ENCODE peak calls at places on chromosomes 7 and 10, in four cellular contexts. One of them, this sample, is unnamed.

GRCh38 chr7:126635545-126635944 is 617.2 kb downstream of the GRM8 start:
- DNase-seq in ovary: no peak
- DNase-seq in body of pancreas: no peak
- DNase-seq in right atrium auricular region: no peak
- DNase-seq in this sample: no peak

GRCh38 chr7:90229728-90230127 is 15.2 kb upstream of the CFAP69 start:
- DNase-seq in ovary: no peak
- DNase-seq in right atrium auricular region: no peak
- DNase-seq in body of pancreas: no peak
- DNase-seq in this sample: no peak

GRCh38 chr7:380226-380550 is 90.2 kb downstream of the FOXL3 start:
- DNase-seq in body of pancreas: no peak
- DNase-seq in right atrium auricular region: no peak
- DNase-seq in ovary: no peak
- DNase-seq in this sample: peak

GRCh38 chr10:93752761-93753160 is 5.0 kb upstream of the LGI1 start:
- DNase-seq in right atrium auricular region: no peak
- DNase-seq in body of pancreas: no peak
- DNase-seq in ovary: no peak
- DNase-seq in this sample: no peak

GRCh38 chr7:151174246-151175046 is 7.0 kb upstream of the GBX1 start:
- DNase-seq in body of pancreas: no peak
- DNase-seq in right atrium auricular region: no peak
- DNase-seq in ovary: peak
- DNase-seq in this sample: no peak

GRCh38 chr7:14377646-14378266 is 388.3 kb upstream of the ETV1 start:
- DNase-seq in ovary: no peak
- DNase-seq in right atrium auricular region: no peak
- DNase-seq in body of pancreas: no peak
- DNase-seq in this sample: no peak

GRCh38 chr10:32326119-32326518 is 20.8 kb downstream of the EPC1 start:
- DNase-seq in body of pancreas: no peak
- DNase-seq in ovary: no peak
- DNase-seq in right atrium auricular region: no peak
- DNase-seq in this sample: peak

GRCh38 chr7:150799741-150800575 is at the start of gene TMEM176B:
- DNase-seq in right atrium auricular region: no peak
- DNase-seq in body of pancreas: no peak
- DNase-seq in ovary: peak
- DNase-seq in this sample: no peak

GRCh38 chr7:159147687-159148086 is 3.0 kb upstream of the VIPR2 start:
- DNase-seq in ovary: no peak
- DNase-seq in right atrium auricular region: no peak
- DNase-seq in body of pancreas: no peak
- DNase-seq in this sample: no peak

GRCh38 chr7:118222591-118222990 is 1.9 kb upstream of the ANKRD7 start:
- DNase-seq in body of pancreas: no peak
- DNase-seq in right atrium auricular region: no peak
- DNase-seq in ovary: no peak
- DNase-seq in this sample: no peak

GRCh38 chr10:44860811-44861751 is 50.1 kb upstream of the TMEM72 start:
- DNase-seq in right atrium auricular region: peak
- DNase-seq in body of pancreas: no peak
- DNase-seq in ovary: no peak
- DNase-seq in this sample: no peak

GRCh38 chr7:37832194-37832593 is 16.2 kb upstream of the NME8 start:
- DNase-seq in right atrium auricular region: peak
- DNase-seq in ovary: peak
- DNase-seq in body of pancreas: peak
- DNase-seq in this sample: peak

GRCh38 chr10:436911-437665 is 252.4 kb downstream of the DIP2C start:
- DNase-seq in right atrium auricular region: no peak
- DNase-seq in body of pancreas: no peak
- DNase-seq in ovary: no peak
- DNase-seq in this sample: no peak

GRCh38 chr7:43750016-43750887 is 8.2 kb upstream of the BLVRA start:
- DNase-seq in right atrium auricular region: no peak
- DNase-seq in ovary: peak
- DNase-seq in body of pancreas: no peak
- DNase-seq in this sample: no peak

GRCh38 chr7:150450491-150450992 is at the start of gene GIMAP8:
- DNase-seq in body of pancreas: no peak
- DNase-seq in right atrium auricular region: peak
- DNase-seq in ovary: no peak
- DNase-seq in this sample: peak

GRCh38 chr7:122307228-122307619 is 2.7 kb upstream of the FEZF1 start:
- DNase-seq in right atrium auricular region: no peak
- DNase-seq in body of pancreas: no peak
- DNase-seq in ovary: no peak
- DNase-seq in this sample: no peak

GRCh38 chr7:101300465-101301376 is 20.9 kb downstream of the IFT22 start:
- DNase-seq in ovary: no peak
- DNase-seq in right atrium auricular region: no peak
- DNase-seq in body of pancreas: no peak
- DNase-seq in this sample: no peak
- H3K4me3 ChIP-seq in ovary: no peak
- H3K4me3 ChIP-seq in right atrium auricular region: no peak
- H3K4me3 ChIP-seq in body of pancreas: no peak
- H3K4me3 ChIP-seq in this sample: no peak

GRCh38 chr10:132407846-132408278 is 10.9 kb downstream of the PWWP2B start:
- DNase-seq in right atrium auricular region: no peak
- DNase-seq in body of pancreas: peak
- DNase-seq in ovary: peak
- DNase-seq in this sample: no peak
- TF ChIP-seq CTCF in right atrium auricular region: no peak
- TF ChIP-seq CTCF in body of pancreas: no peak
- TF ChIP-seq CTCF in ovary: no peak
- TF ChIP-seq CTCF in this sample: no peak

GRCh38 chr7:30910369-30911073 is 1.1 kb upstream of the AQP1 start:
- DNase-seq in ovary: no peak
- DNase-seq in right atrium auricular region: no peak
- DNase-seq in body of pancreas: no peak
- DNase-seq in this sample: no peak

GRCh38 chr7:30912021-30912420 is 368 bp downstream of the AQP1 start:
- DNase-seq in right atrium auricular region: no peak
- DNase-seq in ovary: no peak
- DNase-seq in body of pancreas: no peak
- DNase-seq in this sample: no peak

GRCh38 chr7:30911561-30911969 is at the start of gene AQP1:
- DNase-seq in right atrium auricular region: peak
- DNase-seq in body of pancreas: peak
- DNase-seq in ovary: peak
- DNase-seq in this sample: no peak

GRCh38 chr7:30912454-30912985 is 867 bp downstream of the AQP1 start:
- DNase-seq in ovary: no peak
- DNase-seq in body of pancreas: no peak
- DNase-seq in right atrium auricular region: no peak
- DNase-seq in this sample: no peak

DNA sequence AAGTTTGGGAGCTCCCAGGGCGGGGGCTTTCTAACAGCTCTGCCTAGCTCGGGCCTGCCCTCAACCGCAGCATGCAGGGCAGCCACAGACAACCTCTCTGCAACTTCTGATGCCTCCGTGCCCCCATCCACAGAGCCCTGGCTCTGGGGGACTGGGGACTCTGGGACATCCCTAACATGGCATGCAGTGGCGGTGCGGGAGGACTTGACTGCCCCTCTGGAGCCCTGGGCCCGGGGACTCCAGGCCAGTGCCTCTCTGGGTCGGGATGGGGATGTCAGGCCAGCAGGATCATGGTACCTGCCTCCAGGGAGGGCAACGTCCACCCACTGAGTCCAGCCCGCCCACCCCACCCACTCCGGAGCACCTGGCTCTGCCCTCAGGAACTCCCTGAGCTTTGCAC is 520 bp upstream of the AQP1 start:
- DNase-seq in body of pancreas: no peak
- DNase-seq in right atrium auricular region: no peak
- DNase-seq in ovary: no peak
- DNase-seq in this sample: no peak
- H3K4me3 ChIP-seq in body of pancreas: no peak
- H3K4me3 ChIP-seq in right atrium auricular region: peak
- H3K4me3 ChIP-seq in ovary: no peak
- H3K4me3 ChIP-seq in this sample: no peak

DNA sequence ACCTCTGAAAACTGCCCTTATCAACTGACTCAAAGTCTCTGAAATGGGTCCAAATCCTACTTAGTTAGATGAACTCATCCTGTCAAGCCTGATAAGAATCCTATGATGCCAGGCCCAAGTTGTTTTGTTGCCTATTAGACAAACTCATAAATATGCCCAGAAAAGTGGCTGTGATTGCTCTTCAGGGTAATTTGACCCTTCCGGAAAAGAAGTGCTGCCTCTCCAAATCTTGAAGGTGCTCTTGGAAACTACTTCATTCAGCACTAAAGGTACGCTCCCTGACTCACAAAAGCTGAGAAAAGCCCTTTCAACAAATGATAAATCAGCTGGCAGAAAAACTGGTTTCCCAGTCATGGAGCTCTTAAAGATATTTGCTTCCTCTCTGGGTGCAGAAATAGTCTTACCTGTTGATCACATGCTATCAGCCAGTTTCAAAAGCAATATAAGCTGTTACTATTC is 6.7 kb downstream of the IFIT5 start:
- DNase-seq in right atrium auricular region: no peak
- DNase-seq in body of pancreas: no peak
- DNase-seq in ovary: no peak
- DNase-seq in this sample: no peak
- TF ChIP-seq CTCF in right atrium auricular region: no peak
- TF ChIP-seq CTCF in body of pancreas: no peak
- TF ChIP-seq CTCF in ovary: no peak
- TF ChIP-seq CTCF in this sample: no peak

GRCh38 chr7:6057316-6058128 is 26.3 kb downstream of the ANKRD61 start:
- DNase-seq in right atrium auricular region: no peak
- DNase-seq in ovary: no peak
- DNase-seq in body of pancreas: no peak
- DNase-seq in this sample: peak
- H3K4me3 ChIP-seq in right atrium auricular region: peak
- H3K4me3 ChIP-seq in ovary: no peak
- H3K4me3 ChIP-seq in body of pancreas: no peak
- H3K4me3 ChIP-seq in this sample: peak

DNA sequence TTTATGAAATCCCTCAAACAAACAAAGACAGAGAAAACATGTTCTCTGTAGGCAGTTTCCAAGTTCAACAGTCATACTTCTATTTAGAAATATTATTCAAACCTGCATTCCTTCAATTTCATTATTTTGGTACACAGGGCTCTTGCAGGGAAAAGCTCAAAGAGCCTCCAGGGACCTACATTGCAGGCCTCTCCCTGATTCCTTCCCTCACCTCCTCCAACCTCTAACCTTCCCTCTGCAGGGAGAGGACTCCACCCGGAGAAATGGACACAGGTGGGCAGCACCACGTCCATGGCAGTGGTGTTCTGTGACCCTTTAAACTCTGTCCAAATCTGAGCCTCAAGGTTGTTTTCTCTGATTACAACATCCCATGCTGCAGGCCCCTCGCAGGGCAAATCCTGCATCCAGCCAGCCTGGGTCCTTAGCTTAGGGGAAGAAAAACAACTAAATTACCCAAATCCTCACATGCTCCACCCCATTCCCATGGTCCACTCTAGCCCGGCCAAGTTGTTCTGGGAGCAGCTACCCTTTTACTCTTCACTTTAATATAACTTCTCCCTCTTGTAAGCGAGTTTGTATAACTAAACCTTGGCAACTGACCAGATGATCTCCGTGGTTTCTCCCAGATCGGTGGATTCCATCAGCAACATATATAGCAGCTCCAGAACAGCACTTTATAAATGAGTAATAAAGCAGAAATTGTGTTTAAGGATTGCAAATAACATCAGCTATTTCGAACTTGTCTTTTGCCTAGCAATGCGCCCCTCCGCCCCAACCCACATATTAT is 129.8 kb downstream of the CUBN start:
- DNase-seq in ovary: peak
- DNase-seq in right atrium auricular region: no peak
- DNase-seq in body of pancreas: no peak
- DNase-seq in this sample: no peak
- TF ChIP-seq CTCF in ovary: no peak
- TF ChIP-seq CTCF in right atrium auricular region: no peak
- TF ChIP-seq CTCF in body of pancreas: no peak
- TF ChIP-seq CTCF in this sample: no peak

GRCh38 chr10:11975795-11976194 is 66.8 kb downstream of the UPF2 start:
- DNase-seq in ovary: no peak
- DNase-seq in body of pancreas: no peak
- DNase-seq in right atrium auricular region: no peak
- DNase-seq in this sample: no peak
- H3K4me3 ChIP-seq in ovary: no peak
- H3K4me3 ChIP-seq in body of pancreas: no peak
- H3K4me3 ChIP-seq in right atrium auricular region: no peak
- H3K4me3 ChIP-seq in this sample: no peak

GRCh38 chr7:1640376-1641172 is 29.5 kb upstream of the ELFN1 start:
- DNase-seq in right atrium auricular region: no peak
- DNase-seq in body of pancreas: no peak
- DNase-seq in ovary: no peak
- DNase-seq in this sample: no peak
- TF ChIP-seq CTCF in right atrium auricular region: no peak
- TF ChIP-seq CTCF in body of pancreas: no peak
- TF ChIP-seq CTCF in ovary: no peak
- TF ChIP-seq CTCF in this sample: no peak

This sample was measured in GM12865.